ENCODE peak calls at places on chromosomes 7 and 10, in five cellular contexts. Z, V, D, Q and M are unnamed samples.

GRCh38 chr10:95517536-95518454 is 43.4 kb downstream of the SORBS1 start:
- DNase-seq in Z (no peak), V (peak; percentile 87), D (no peak), Q (no peak), M (no peak)

GRCh38 chr7:107860981-107861652 is 29.9 kb upstream of the DLD start:
- DNase-seq in Z (no peak), V (no peak), D (no peak), Q (no peak), M (no peak)

GRCh38 chr7:142603870-142604448 is 145.3 kb upstream of the PRSS1 start:
- DNase-seq in Z (peak; percentile 33), V (peak; percentile 61), D (no peak), Q (peak; percentile 72), M (peak; percentile 60)

GRCh38 chr10:689433-690226 is at the start of gene DIP2C:
- DNase-seq in Z (no peak), V (no peak), D (peak; percentile 56), Q (peak; percentile 60), M (no peak)

GRCh38 chr10:108250954-108251620 is 1086.6 kb upstream of the SORCS1 start:
- DNase-seq in Z (no peak), V (no peak), D (no peak), Q (no peak), M (no peak)

GRCh38 chr7:49783446-49783845 is 10.0 kb downstream of the VWC2 start:
- DNase-seq in Z (no peak), V (no peak), D (no peak), Q (no peak), M (no peak)

GRCh38 chr10:110218627-110219026 is 11.2 kb downstream of the MXI1 start:
- DNase-seq in Z (no peak), V (no peak), D (no peak), Q (no peak), M (no peak)

GRCh38 chr10:132449051-132449825 is 52.2 kb downstream of the PWWP2B start:
- DNase-seq in Z (no peak), V (peak; percentile 42), D (no peak), Q (no peak), M (peak; percentile 87)

GRCh38 chr7:27096756-27097514 is 1.1 kb upstream of the HOXA1 start:
- DNase-seq in Z (no peak), V (no peak), D (no peak), Q (peak; percentile 24), M (peak; percentile 63)

GRCh38 chr7:157787275-157787701 is 450.5 kb downstream of the DNAJB6 start:
- DNase-seq in Z (no peak), V (no peak), D (no peak), Q (no peak), M (no peak)

GRCh38 chr10:110304394-110304779 is 333 bp downstream of the SMNDC1 start:
- DNase-seq in Z (no peak), V (peak; percentile 74), D (no peak), Q (peak; percentile 37), M (no peak)

GRCh38 chr7:133723044-133723443 is 404.1 kb upstream of the LRGUK start:
- DNase-seq in Z (no peak), V (no peak), D (no peak), Q (no peak), M (no peak)

GRCh38 chr10:108789911-108790310 is 1133.4 kb downstream of the XPNPEP1 start:
- DNase-seq in Z (no peak), V (no peak), D (no peak), Q (no peak), M (no peak)